ENCODE peak calls at places on chromosomes 11 and 22, in ten cellular contexts. One of them, this sample, is unnamed.
A peak's percentile ranks its signal among the peaks of the same experiment; 100 is the strongest.

GRCh38 chr22:30992565-30992964 is 23.5 kb downstream of the TUG1 start:
- DNase-seq in PC-3: no peak
- DNase-seq in GM10248: no peak
- DNase-seq in cardiac muscle cell: no peak
- DNase-seq in cardiac fibroblast: peak; percentile 27
- DNase-seq in uterus: no peak
- DNase-seq in upper lobe of left lung: no peak
- DNase-seq in brain microvascular endothelial cell: no peak
- DNase-seq in CD4-positive, alpha-beta T cell: no peak
- DNase-seq in neural crest cell: no peak
- DNase-seq in this sample: no peak

GRCh38 chr11:22338465-22338810 is 257 bp downstream of the SLC17A6 start:
- DNase-seq in PC-3: no peak
- DNase-seq in GM10248: no peak
- DNase-seq in cardiac muscle cell: no peak
- DNase-seq in cardiac fibroblast: no peak
- DNase-seq in uterus: no peak
- DNase-seq in upper lobe of left lung: no peak
- DNase-seq in brain microvascular endothelial cell: no peak
- DNase-seq in CD4-positive, alpha-beta T cell: no peak
- DNase-seq in neural crest cell: no peak
- DNase-seq in this sample: no peak

GRCh38 chr22:27866136-27867091 is 52.6 kb downstream of the PITPNB start:
- DNase-seq in PC-3: peak; percentile 85
- DNase-seq in GM10248: no peak
- DNase-seq in cardiac muscle cell: no peak
- DNase-seq in cardiac fibroblast: peak; percentile 91
- DNase-seq in uterus: peak; percentile 61
- DNase-seq in upper lobe of left lung: no peak
- DNase-seq in brain microvascular endothelial cell: no peak
- DNase-seq in CD4-positive, alpha-beta T cell: no peak
- DNase-seq in neural crest cell: no peak
- DNase-seq in this sample: peak; percentile 90

GRCh38 chr11:68012843-68013610 is 2.9 kb downstream of the ALDH3B1 start:
- DNase-seq in PC-3: peak; percentile 99
- DNase-seq in GM10248: no peak
- DNase-seq in cardiac muscle cell: no peak
- DNase-seq in cardiac fibroblast: peak; percentile 98
- DNase-seq in uterus: no peak
- DNase-seq in upper lobe of left lung: no peak
- DNase-seq in brain microvascular endothelial cell: peak; percentile 94
- DNase-seq in CD4-positive, alpha-beta T cell: no peak
- DNase-seq in neural crest cell: no peak
- DNase-seq in this sample: no peak

GRCh38 chr11:16791494-16791961 is 53.1 kb downstream of the C11orf58 start:
- DNase-seq in PC-3: peak; percentile 88
- DNase-seq in GM10248: no peak
- DNase-seq in cardiac muscle cell: no peak
- DNase-seq in cardiac fibroblast: peak; percentile 95
- DNase-seq in uterus: no peak
- DNase-seq in upper lobe of left lung: no peak
- DNase-seq in brain microvascular endothelial cell: peak; percentile 96
- DNase-seq in CD4-positive, alpha-beta T cell: no peak
- DNase-seq in neural crest cell: no peak
- DNase-seq in this sample: peak; percentile 27

GRCh38 chr11:57566035-57566504 is 1.4 kb downstream of the UBE2L6 start:
- DNase-seq in PC-3: peak; percentile 41
- DNase-seq in GM10248: peak; percentile 67
- DNase-seq in cardiac muscle cell: peak; percentile 44
- DNase-seq in cardiac fibroblast: peak; percentile 60
- DNase-seq in uterus: no peak
- DNase-seq in upper lobe of left lung: no peak
- DNase-seq in brain microvascular endothelial cell: peak; percentile 20
- DNase-seq in CD4-positive, alpha-beta T cell: no peak
- DNase-seq in neural crest cell: no peak
- DNase-seq in this sample: peak; percentile 14

GRCh38 chr22:39234157-39234793 is 10.5 kb downstream of the PDGFB start:
- DNase-seq in PC-3: no peak
- DNase-seq in GM10248: no peak
- DNase-seq in cardiac muscle cell: no peak
- DNase-seq in cardiac fibroblast: peak; percentile 84
- DNase-seq in uterus: no peak
- DNase-seq in upper lobe of left lung: no peak
- DNase-seq in brain microvascular endothelial cell: peak; percentile 72
- DNase-seq in CD4-positive, alpha-beta T cell: no peak
- DNase-seq in neural crest cell: no peak
- DNase-seq in this sample: no peak

GRCh38 chr11:134530826-134531225 is 118.8 kb upstream of the B3GAT1 start:
- DNase-seq in PC-3: no peak
- DNase-seq in GM10248: no peak
- DNase-seq in cardiac muscle cell: no peak
- DNase-seq in cardiac fibroblast: no peak
- DNase-seq in uterus: no peak
- DNase-seq in upper lobe of left lung: no peak
- DNase-seq in brain microvascular endothelial cell: no peak
- DNase-seq in CD4-positive, alpha-beta T cell: no peak
- DNase-seq in neural crest cell: no peak
- DNase-seq in this sample: no peak

GRCh38 chr22:46233231-46233630 is 16.9 kb downstream of the CDPF1 start:
- DNase-seq in PC-3: peak; percentile 54
- DNase-seq in GM10248: no peak
- DNase-seq in cardiac muscle cell: no peak
- DNase-seq in cardiac fibroblast: peak; percentile 30
- DNase-seq in uterus: no peak
- DNase-seq in upper lobe of left lung: no peak
- DNase-seq in brain microvascular endothelial cell: peak; percentile 25
- DNase-seq in CD4-positive, alpha-beta T cell: no peak
- DNase-seq in neural crest cell: no peak
- DNase-seq in this sample: no peak

GRCh38 chr11:8959546-8960166 is 4.6 kb downstream of the TMEM9B start:
- DNase-seq in PC-3: peak; percentile 73
- DNase-seq in GM10248: peak; percentile 82
- DNase-seq in cardiac muscle cell: peak; percentile 71
- DNase-seq in cardiac fibroblast: peak; percentile 92
- DNase-seq in uterus: no peak
- DNase-seq in upper lobe of left lung: no peak
- DNase-seq in brain microvascular endothelial cell: peak; percentile 73
- DNase-seq in CD4-positive, alpha-beta T cell: no peak
- DNase-seq in neural crest cell: peak; percentile 13
- DNase-seq in this sample: no peak

GRCh38 chr11:117691501-117691900 is 105.5 kb downstream of the DSCAML1 start:
- DNase-seq in PC-3: peak; percentile 27
- DNase-seq in GM10248: no peak
- DNase-seq in cardiac muscle cell: no peak
- DNase-seq in cardiac fibroblast: no peak
- DNase-seq in uterus: no peak
- DNase-seq in upper lobe of left lung: no peak
- DNase-seq in brain microvascular endothelial cell: no peak
- DNase-seq in CD4-positive, alpha-beta T cell: no peak
- DNase-seq in neural crest cell: no peak
- DNase-seq in this sample: no peak

GRCh38 chr11:117457835-117458234 is 130.2 kb downstream of the CEP164 start:
- DNase-seq in PC-3: no peak
- DNase-seq in GM10248: no peak
- DNase-seq in cardiac muscle cell: no peak
- DNase-seq in cardiac fibroblast: no peak
- DNase-seq in uterus: no peak
- DNase-seq in upper lobe of left lung: no peak
- DNase-seq in brain microvascular endothelial cell: no peak
- DNase-seq in CD4-positive, alpha-beta T cell: no peak
- DNase-seq in neural crest cell: no peak
- DNase-seq in this sample: no peak

GRCh38 chr11:75107187-75107586 is 10.5 kb upstream of the OR2AT4 start:
- DNase-seq in PC-3: peak; percentile 37
- DNase-seq in GM10248: no peak
- DNase-seq in cardiac muscle cell: no peak
- DNase-seq in cardiac fibroblast: peak; percentile 12
- DNase-seq in uterus: no peak
- DNase-seq in upper lobe of left lung: no peak
- DNase-seq in brain microvascular endothelial cell: peak; percentile 45
- DNase-seq in CD4-positive, alpha-beta T cell: no peak
- DNase-seq in neural crest cell: no peak
- DNase-seq in this sample: no peak
- TF ChIP-seq CTCF in PC-3: no peak
- TF ChIP-seq CTCF in GM10248: no peak
- TF ChIP-seq CTCF in cardiac muscle cell: no peak
- TF ChIP-seq CTCF in cardiac fibroblast: no peak
- TF ChIP-seq CTCF in uterus: no peak
- TF ChIP-seq CTCF in upper lobe of left lung: no peak
- TF ChIP-seq CTCF in brain microvascular endothelial cell: no peak
- TF ChIP-seq CTCF in CD4-positive, alpha-beta T cell: no peak
- TF ChIP-seq CTCF in neural crest cell: no peak
- TF ChIP-seq CTCF in this sample: no peak

GRCh38 chr22:19357270-19358105 is 66.0 kb upstream of the CLTCL1 start:
- DNase-seq in PC-3: peak; percentile 6
- DNase-seq in GM10248: no peak
- DNase-seq in cardiac muscle cell: no peak
- DNase-seq in cardiac fibroblast: no peak
- DNase-seq in uterus: no peak
- DNase-seq in upper lobe of left lung: no peak
- DNase-seq in brain microvascular endothelial cell: no peak
- DNase-seq in CD4-positive, alpha-beta T cell: no peak
- DNase-seq in neural crest cell: no peak
- DNase-seq in this sample: no peak
- TF ChIP-seq CTCF in PC-3: no peak
- TF ChIP-seq CTCF in GM10248: no peak
- TF ChIP-seq CTCF in cardiac muscle cell: no peak
- TF ChIP-seq CTCF in cardiac fibroblast: no peak
- TF ChIP-seq CTCF in uterus: no peak
- TF ChIP-seq CTCF in upper lobe of left lung: no peak
- TF ChIP-seq CTCF in brain microvascular endothelial cell: no peak
- TF ChIP-seq CTCF in CD4-positive, alpha-beta T cell: no peak
- TF ChIP-seq CTCF in neural crest cell: no peak
- TF ChIP-seq CTCF in this sample: no peak

DNA sequence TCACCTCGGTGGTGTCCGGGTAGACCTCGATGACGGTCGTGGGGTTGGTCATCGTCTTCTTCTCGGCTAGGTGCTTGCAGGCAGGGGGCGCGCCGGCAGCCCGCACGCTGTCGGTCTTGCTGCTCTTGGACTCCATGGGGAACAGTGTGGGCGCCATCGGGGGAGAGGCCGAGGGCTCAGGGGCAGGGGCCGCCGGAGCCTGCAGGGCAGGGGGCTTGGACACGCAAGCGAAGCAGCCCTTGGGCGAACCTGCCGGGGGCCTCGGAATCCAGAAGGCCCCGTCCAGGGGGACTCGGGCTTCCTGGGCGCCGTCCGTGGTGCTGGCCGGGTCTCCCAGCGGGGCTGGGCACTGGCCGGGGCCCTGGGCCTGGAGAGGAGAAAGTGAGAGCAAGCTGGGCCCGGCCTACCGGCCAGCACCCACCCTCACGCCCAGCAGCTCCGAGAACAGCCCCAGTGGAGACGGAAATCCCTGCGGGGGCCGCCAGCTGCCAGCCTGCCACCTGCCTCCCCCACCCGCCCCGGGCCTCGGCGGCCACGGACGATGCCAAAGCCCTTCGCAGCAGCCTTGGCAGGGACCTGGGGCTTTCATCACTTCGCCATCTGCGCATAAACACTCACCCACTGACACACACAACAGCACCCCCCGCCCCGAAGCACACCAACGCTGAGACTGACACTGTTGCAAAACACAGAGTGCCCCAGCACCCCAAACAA is 2.5 kb downstream of the IFITM10 start:
- DNase-seq in PC-3: no peak
- DNase-seq in GM10248: no peak
- DNase-seq in cardiac muscle cell: no peak
- DNase-seq in cardiac fibroblast: no peak
- DNase-seq in uterus: no peak
- DNase-seq in upper lobe of left lung: peak; percentile 85
- DNase-seq in brain microvascular endothelial cell: no peak
- DNase-seq in CD4-positive, alpha-beta T cell: no peak
- DNase-seq in neural crest cell: no peak
- DNase-seq in this sample: no peak
- TF ChIP-seq CTCF in PC-3: no peak
- TF ChIP-seq CTCF in GM10248: no peak
- TF ChIP-seq CTCF in cardiac muscle cell: no peak
- TF ChIP-seq CTCF in cardiac fibroblast: no peak
- TF ChIP-seq CTCF in uterus: no peak
- TF ChIP-seq CTCF in upper lobe of left lung: no peak
- TF ChIP-seq CTCF in brain microvascular endothelial cell: no peak
- TF ChIP-seq CTCF in CD4-positive, alpha-beta T cell: no peak
- TF ChIP-seq CTCF in neural crest cell: no peak
- TF ChIP-seq CTCF in this sample: no peak

GRCh38 chr11:74017631-74018030 is 8.7 kb upstream of the UCP3 start:
- DNase-seq in PC-3: no peak
- DNase-seq in GM10248: no peak
- DNase-seq in cardiac muscle cell: no peak
- DNase-seq in cardiac fibroblast: no peak
- DNase-seq in uterus: no peak
- DNase-seq in upper lobe of left lung: no peak
- DNase-seq in brain microvascular endothelial cell: no peak
- DNase-seq in CD4-positive, alpha-beta T cell: no peak
- DNase-seq in neural crest cell: no peak
- DNase-seq in this sample: no peak

GRCh38 chr11:74018331-74019005 is 9.6 kb upstream of the UCP3 start:
- DNase-seq in PC-3: peak; percentile 88
- DNase-seq in GM10248: no peak
- DNase-seq in cardiac muscle cell: peak; percentile 33
- DNase-seq in cardiac fibroblast: peak; percentile 98
- DNase-seq in uterus: peak; percentile 86
- DNase-seq in upper lobe of left lung: no peak
- DNase-seq in brain microvascular endothelial cell: peak; percentile 41
- DNase-seq in CD4-positive, alpha-beta T cell: no peak
- DNase-seq in neural crest cell: no peak
- DNase-seq in this sample: peak; percentile 86

GRCh38 chr11:74019860-74020259 is 11.0 kb upstream of the UCP3 start:
- DNase-seq in PC-3: no peak
- DNase-seq in GM10248: no peak
- DNase-seq in cardiac muscle cell: no peak
- DNase-seq in cardiac fibroblast: peak; percentile 29
- DNase-seq in uterus: no peak
- DNase-seq in upper lobe of left lung: no peak
- DNase-seq in brain microvascular endothelial cell: no peak
- DNase-seq in CD4-positive, alpha-beta T cell: no peak
- DNase-seq in neural crest cell: no peak
- DNase-seq in this sample: no peak

GRCh38 chr11:74020537-74020936 is 11.7 kb upstream of the UCP3 start:
- DNase-seq in PC-3: no peak
- DNase-seq in GM10248: no peak
- DNase-seq in cardiac muscle cell: no peak
- DNase-seq in cardiac fibroblast: no peak
- DNase-seq in uterus: no peak
- DNase-seq in upper lobe of left lung: no peak
- DNase-seq in brain microvascular endothelial cell: no peak
- DNase-seq in CD4-positive, alpha-beta T cell: no peak
- DNase-seq in neural crest cell: no peak
- DNase-seq in this sample: no peak

GRCh38 chr11:74019104-74019738 is 10.3 kb upstream of the UCP3 start:
- DNase-seq in PC-3: no peak
- DNase-seq in GM10248: no peak
- DNase-seq in cardiac muscle cell: no peak
- DNase-seq in cardiac fibroblast: peak; percentile 7
- DNase-seq in uterus: no peak
- DNase-seq in upper lobe of left lung: no peak
- DNase-seq in brain microvascular endothelial cell: no peak
- DNase-seq in CD4-positive, alpha-beta T cell: no peak
- DNase-seq in neural crest cell: no peak
- DNase-seq in this sample: no peak
- TF ChIP-seq CTCF in PC-3: no peak
- TF ChIP-seq CTCF in GM10248: no peak
- TF ChIP-seq CTCF in cardiac muscle cell: no peak
- TF ChIP-seq CTCF in cardiac fibroblast: no peak
- TF ChIP-seq CTCF in uterus: no peak
- TF ChIP-seq CTCF in upper lobe of left lung: no peak
- TF ChIP-seq CTCF in brain microvascular endothelial cell: no peak
- TF ChIP-seq CTCF in CD4-positive, alpha-beta T cell: no peak
- TF ChIP-seq CTCF in neural crest cell: no peak
- TF ChIP-seq CTCF in this sample: no peak

This sample was measured in ovary.